ENCODE peak calls at places on chromosome X, in nine cellular contexts. S is upper lobe of right lung; M is natural killer cell treated with Interleukin-12 subunit alpha and Interleukin-12 subunit beta and Interleukin-15 and Interleukin-18, amount 100 ng/mL, for 72 hours; X is adipocyte; C is aorta; L is HuH-7.5; V is Caki2; Z is stimulated activated CD4-positive, alpha-beta T cell treated with anti-CD3 and anti-CD28 coated beads, Interleukin-12 subunit alpha, Interleukin-12 subunit beta, amount 100 ng/mL, for 24 hours; H is AG08396. O is an unnamed sample.

GRCh38 chrX:38991656-38992558 is 190.6 kb downstream of the MID1IP1 start:
- DNase-seq in V (no peak), M (no peak), Z (no peak), H (no peak), X (no peak), L (no peak), S (no peak), C (no peak), O (no peak)

GRCh38 chrX:118286066-118286758 is 59.7 kb upstream of the WDR44 start:
- DNase-seq in Z (no peak), C (no peak), S (no peak), V (peak), X (peak), H (no peak), M (no peak), L (no peak), O (no peak)

GRCh38 chrX:50202539-50202938 is 1.7 kb upstream of the AKAP4 start:
- DNase-seq in H (no peak), L (no peak), V (no peak), X (no peak), Z (no peak), M (no peak), S (no peak), C (no peak), O (no peak)

GRCh38 chrX:154135458-154136229 is 8.4 kb upstream of the OPN1LW start:
- DNase-seq in X (no peak), Z (no peak), V (peak), C (no peak), L (no peak), S (no peak), M (no peak), H (no peak), O (no peak)

GRCh38 chrX:100687546-100687945 is 43.5 kb downstream of the SRPX2 start:
- DNase-seq in M (no peak), V (no peak), H (no peak), C (no peak), Z (no peak), S (no peak), X (no peak), L (no peak), O (no peak)

GRCh38 chrX:136779346-136779781 is 1.4 kb downstream of the ARHGEF6 start:
- DNase-seq in Z (no peak), X (no peak), V (no peak), M (no peak), L (no peak), H (no peak), S (no peak), C (no peak), O (no peak)

GRCh38 chrX:7215842-7216241 is 67.9 kb upstream of the PUDP start:
- DNase-seq in X (no peak), L (no peak), Z (no peak), S (no peak), M (no peak), H (peak), V (no peak), C (no peak), O (no peak)

GRCh38 chrX:97850911-97851310 is 967.2 kb downstream of the RPA4 start:
- DNase-seq in L (no peak), Z (no peak), X (no peak), V (no peak), C (no peak), S (no peak), M (no peak), H (no peak), O (no peak)

GRCh38 chrX:43349363-43349762 is 306.7 kb upstream of the MAOA start:
- DNase-seq in L (no peak), X (peak), H (peak), V (no peak), S (no peak), Z (no peak), C (no peak), M (peak), O (peak)

GRCh38 chrX:70175338-70175737 is 1.9 kb upstream of the DGAT2L6 start:
- DNase-seq in C (no peak), H (no peak), M (no peak), Z (no peak), V (no peak), L (no peak), X (no peak), S (no peak), O (no peak)

GRCh38 chrX:2614911-2615310 is 76.2 kb upstream of the CD99 start:
- DNase-seq in L (no peak), M (no peak), V (peak), H (peak), C (no peak), X (peak), S (no peak), Z (no peak), O (peak)

O was measured in Caco-2.